ENCODE peak calls at places on chromosome 18, in four cellular contexts. J, K, F and W are unnamed samples.

GRCh38 chr18:45657357-45658335 is 42.4 kb downstream of the SLC14A2 start:
- DNase-seq in J (no peak), K (no peak), F (no peak), W (no peak)

GRCh38 chr18:49001111-49001510 is 50.3 kb upstream of the SMAD7 start:
- DNase-seq in J (no peak), K (no peak), F (no peak), W (no peak)

GRCh38 chr18:28766721-28767120 is 589.8 kb upstream of the CDH2 start:
- DNase-seq in J (no peak), K (no peak), F (no peak), W (no peak)

GRCh38 chr18:37124511-37124910 is 295.6 kb downstream of the KIAA1328 start:
- DNase-seq in J (no peak), K (no peak), F (no peak), W (no peak)

GRCh38 chr18:35005963-35006577 is 35.1 kb upstream of the MAPRE2 start:
- DNase-seq in J (no peak), K (no peak), F (peak; percentile 23), W (no peak)

GRCh38 chr18:23870963-23871362 is 143.6 kb upstream of the TTC39C start:
- DNase-seq in J (no peak), K (no peak), F (no peak), W (no peak)

GRCh38 chr18:2797951-2798350 is 48.9 kb upstream of the EMILIN2 start:
- DNase-seq in J (no peak), K (no peak), F (no peak), W (no peak)

GRCh38 chr18:32383040-32383819 is 87.5 kb downstream of the GAREM1 start:
- DNase-seq in J (no peak), K (no peak), F (no peak), W (no peak)

GRCh38 chr18:13585379-13586153 is 140.8 kb downstream of the FAM210A start:
- DNase-seq in J (no peak), K (no peak), F (no peak), W (no peak)

GRCh38 chr18:25223211-25223610 is 128.8 kb downstream of the ZNF521 start:
- DNase-seq in J (no peak), K (no peak), F (no peak), W (peak; percentile 54)

GRCh38 chr18:25561923-25562322 is 210.0 kb upstream of the ZNF521 start:
- DNase-seq in J (no peak), K (no peak), F (peak; percentile 44), W (peak; percentile 31)

GRCh38 chr18:13450289-13451207 is 232.0 kb downstream of the LDLRAD4 start:
- DNase-seq in J (no peak), K (no peak), F (no peak), W (no peak)

GRCh38 chr18:22713511-22713910 is 219.6 kb upstream of the RBBP8 start:
- DNase-seq in J (no peak), K (no peak), F (no peak), W (no peak)

GRCh38 chr18:13796515-13796914 is 27.4 kb upstream of the MC5R start:
- DNase-seq in J (no peak), K (no peak), F (no peak), W (no peak)

GRCh38 chr18:31261792-31262582 is 56.0 kb upstream of the DSG1 start:
- DNase-seq in J (no peak), K (no peak), F (no peak), W (no peak)

GRCh38 chr18:62106271-62106670 is 80.6 kb downstream of the PIGN start:
- DNase-seq in J (no peak), K (no peak), F (no peak), W (no peak)

GRCh38 chr18:25875574-25875973 is 214.8 kb downstream of the SS18 start:
- DNase-seq in J (no peak), K (no peak), F (no peak), W (no peak)

GRCh38 chr18:76493213-76494107 is 1.6 kb downstream of the ZNF516 start:
- DNase-seq in J (no peak), K (peak; percentile 46), F (peak; percentile 26), W (no peak)

GRCh38 chr18:39486268-39486667 is 1920.7 kb upstream of the CELF4 start:
- DNase-seq in J (no peak), K (no peak), F (no peak), W (no peak)
- TF ChIP-seq CTCF in J (no peak), K (no peak), F (no peak), W (no peak)

DNA sequence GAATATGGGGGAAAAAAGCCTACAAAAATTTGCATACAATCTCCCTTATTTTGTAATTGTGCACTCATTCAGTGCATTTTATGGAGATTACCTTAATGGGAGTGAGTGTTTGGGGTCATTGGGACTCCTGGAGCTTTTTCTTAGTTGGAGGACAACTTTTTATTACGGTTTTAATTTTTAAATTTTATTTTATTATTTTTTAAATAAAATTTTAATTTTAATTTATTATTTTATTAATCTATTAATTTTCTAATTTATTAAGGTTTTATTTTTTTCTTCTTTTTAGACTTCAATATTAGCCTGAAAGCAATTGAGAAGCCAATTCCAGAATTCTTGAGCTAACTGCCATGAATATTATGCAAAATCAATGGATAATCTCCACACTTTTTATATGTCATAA is 355.0 kb downstream of the SOCS6 start:
- DNase-seq in J (no peak), K (no peak), F (no peak), W (no peak)
- TF ChIP-seq CTCF in J (no peak), K (no peak), F (no peak), W (no peak)

GRCh38 chr18:4870177-4870773 is 326.8 kb downstream of the AKAIN1 start:
- DNase-seq in J (no peak), K (no peak), F (no peak), W (no peak)
- TF ChIP-seq CTCF in J (no peak), K (no peak), F (no peak), W (no peak)

DNA sequence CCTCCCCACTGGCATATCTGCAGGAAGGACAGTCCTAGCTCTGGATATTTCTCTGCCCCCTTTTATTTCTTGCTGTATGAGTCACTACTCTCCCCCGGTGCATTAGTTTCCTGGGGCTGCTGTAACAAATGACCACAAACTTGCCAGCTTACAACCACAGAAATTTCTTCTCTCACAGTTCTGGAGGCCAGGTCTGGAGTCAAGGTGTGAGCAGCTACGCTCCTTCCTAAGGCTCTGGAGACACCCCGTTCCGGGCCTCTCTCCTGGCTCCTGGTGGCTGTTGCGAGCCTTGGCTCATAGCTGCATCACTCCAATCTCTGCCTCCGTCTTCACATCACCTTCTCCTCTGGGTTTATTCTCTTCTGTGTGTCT is 34.1 kb downstream of the PTPRM start:
- DNase-seq in J (no peak), K (no peak), F (no peak), W (no peak)
- TF ChIP-seq CTCF in J (no peak), K (no peak), F (no peak), W (no peak)